ENCODE peak calls at places on chromosomes 1 and 21, in ten cellular contexts. A is heart left ventricle, B is heart right ventricle, C is IMR-90, F is endothelial cell, U is omental fat pad, V is PC-9, X is HFFc6, S is MCF 10A, D is cardiac fibroblast. W is an unnamed sample.

GRCh38 chr1:154765970-154766369 is 104.1 kb downstream of the KCNN3 start:
- DNase-seq in A (no peak), B (no peak), C (peak; percentile 34), F (peak; percentile 21), U (no peak), V (peak; percentile 5), X (peak; percentile 24), S (peak; percentile 62), D (peak; percentile 41), W (peak; percentile 61)

GRCh38 chr1:169044971-169045370 is 61.5 kb upstream of the ATP1B1 start:
- DNase-seq in A (no peak), B (no peak), C (no peak), F (no peak), U (no peak), V (no peak), X (no peak), S (no peak), D (no peak), W (no peak)

GRCh38 chr21:29712818-29713217 is 227.0 kb downstream of the GRIK1 start:
- DNase-seq in A (no peak), B (no peak), C (no peak), F (no peak), U (no peak), V (no peak), X (no peak), S (no peak), D (no peak), W (no peak)

GRCh38 chr1:212797681-212798080 is 6.0 kb downstream of the TATDN3 start:
- DNase-seq in A (no peak), B (no peak), C (peak; percentile 21), F (no peak), U (no peak), V (no peak), X (peak; percentile 51), S (peak; percentile 66), D (peak; percentile 46), W (no peak)

GRCh38 chr1:110087812-110088738 is 17.6 kb upstream of the ALX3 start:
- DNase-seq in A (no peak), B (peak; percentile 65), C (peak; percentile 56), F (peak; percentile 77), U (peak; percentile 37), V (peak; percentile 47), X (peak; percentile 73), S (peak; percentile 70), D (peak; percentile 70), W (peak; percentile 66)

GRCh38 chr1:203327684-203328457 is 22.6 kb downstream of the BTG2 start:
- DNase-seq in A (no peak), B (peak; percentile 60), C (peak; percentile 53), F (no peak), U (no peak), V (no peak), X (no peak), S (peak; percentile 82), D (peak; percentile 58), W (peak; percentile 65)

GRCh38 chr1:63772876-63773275 is 941 bp upstream of the ROR1 start:
- DNase-seq in A (no peak), B (no peak), C (no peak), F (no peak), U (no peak), V (no peak), X (no peak), S (no peak), D (no peak), W (no peak)

GRCh38 chr1:209823143-209824041 is 4.4 kb upstream of the UTP25 start:
- DNase-seq in A (no peak), B (no peak), C (peak; percentile 78), F (no peak), U (no peak), V (no peak), X (peak; percentile 78), S (peak; percentile 89), D (peak; percentile 96), W (peak; percentile 28)

GRCh38 chr1:78155121-78155520 is 109.4 kb downstream of the GIPC2 start:
- DNase-seq in A (no peak), B (no peak), C (no peak), F (no peak), U (no peak), V (no peak), X (no peak), S (no peak), D (no peak), W (no peak)

GRCh38 chr1:217522280-217522679 is 108.6 kb downstream of the GPATCH2 start:
- DNase-seq in A (no peak), B (no peak), C (no peak), F (no peak), U (no peak), V (no peak), X (no peak), S (no peak), D (no peak), W (no peak)
- TF ChIP-seq CTCF in A (peak; percentile 27), B (peak; percentile 54), C (no peak), F (no peak), U (no peak), V (no peak), X (no peak), S (no peak), D (no peak), W (no peak)

DNA sequence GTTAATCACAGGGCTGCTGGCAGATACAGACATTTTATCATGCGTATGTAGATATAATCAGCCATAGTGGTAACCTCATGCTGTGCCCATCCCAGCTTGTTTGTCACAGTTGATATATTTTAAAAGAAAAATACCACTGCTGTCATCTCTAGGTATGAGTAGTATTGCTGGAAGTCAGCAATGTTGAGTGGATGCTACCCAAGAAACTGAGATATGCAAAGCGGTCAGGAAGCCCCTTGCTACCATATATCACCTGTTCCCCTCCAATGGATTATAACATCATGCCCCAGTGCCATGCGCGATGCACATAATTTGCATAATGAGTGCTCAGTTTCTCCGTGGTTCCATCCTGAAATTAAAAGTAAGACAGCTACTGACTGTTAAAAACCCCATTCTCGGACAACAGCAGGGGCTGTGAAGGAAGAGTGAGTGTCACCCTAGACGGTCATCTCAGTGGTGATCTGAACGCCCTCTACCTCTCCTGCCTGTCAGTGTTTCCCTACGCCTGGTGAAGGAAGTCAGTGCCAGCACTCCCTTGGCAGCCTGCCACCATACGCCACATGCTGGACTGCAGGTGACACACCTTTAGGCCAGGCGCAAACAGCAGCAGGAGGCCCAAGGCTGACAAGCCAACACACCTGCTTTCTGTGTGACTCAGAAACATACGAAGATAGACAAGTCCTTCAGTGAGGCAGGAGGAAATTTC is 2.7 kb downstream of the IL10RB start:
- DNase-seq in A (peak; percentile 69), B (no peak), C (no peak), F (no peak), U (no peak), V (peak; percentile 92), X (no peak), S (peak; percentile 90), D (no peak), W (peak; percentile 93)
- TF ChIP-seq CTCF in A (no peak), B (no peak), C (no peak), F (no peak), U (no peak), V (peak; percentile 28), X (no peak), S (no peak), D (no peak), W (no peak)

GRCh38 chr1:150256193-150256548 is 1.4 kb upstream of the CA14 start:
- DNase-seq in A (no peak), B (no peak), C (no peak), F (no peak), U (no peak), V (no peak), X (peak; percentile 8), S (no peak), D (no peak), W (no peak)
- TF ChIP-seq CTCF in A (no peak), B (no peak), C (no peak), F (no peak), U (no peak), V (no peak), X (peak; percentile 33), S (no peak), D (no peak), W (no peak)

GRCh38 chr21:18951291-18952038 is 547.9 kb upstream of the TMPRSS15 start:
- DNase-seq in A (no peak), B (no peak), C (no peak), F (peak; percentile 52), U (no peak), V (no peak), X (no peak), S (peak; percentile 79), D (no peak), W (no peak)
- TF ChIP-seq CTCF in A (peak; percentile 23), B (peak; percentile 50), C (no peak), F (peak; percentile 63), U (no peak), V (peak; percentile 53), X (peak; percentile 24), S (peak; percentile 38), D (no peak), W (no peak)

DNA sequence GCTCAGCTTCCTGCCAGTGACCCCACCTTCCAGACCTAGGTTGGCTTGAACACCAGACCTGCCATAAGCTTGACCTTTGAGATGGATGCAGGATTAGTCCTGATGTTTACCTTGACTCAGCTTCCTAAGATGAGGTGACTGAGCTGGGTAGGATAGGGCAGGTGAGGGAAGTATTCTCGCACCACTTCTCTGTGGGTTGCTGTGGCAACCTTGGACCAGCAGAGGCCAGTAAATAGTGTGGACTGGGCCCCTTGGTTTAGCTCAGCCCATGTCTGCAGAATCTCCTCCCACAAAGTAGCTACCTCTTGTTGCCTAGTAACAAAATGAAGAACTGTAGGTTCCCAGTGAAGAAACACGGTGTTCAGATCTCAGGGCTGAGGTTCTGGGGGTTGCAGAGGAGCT is 8.4 kb downstream of the RPS6KA1 start:
- DNase-seq in A (no peak), B (no peak), C (peak; percentile 45), F (peak; percentile 41), U (no peak), V (peak; percentile 19), X (peak; percentile 36), S (no peak), D (peak; percentile 50), W (peak; percentile 13)
- TF ChIP-seq CTCF in A (no peak), B (no peak), C (peak; percentile 42), F (no peak), U (no peak), V (no peak), X (peak; percentile 31), S (no peak), D (peak; percentile 11), W (no peak)